ENCODE peak calls at places on chromosome 4, in eight cellular contexts. R is GM23338, O is GM23248, W is SK-N-SH, X is hepatocyte, E is MM.1S, F is OCI-LY7, V is HCT116. M is an unnamed sample. For H3K9me2 and H3K4me1, the result is how much of the 10 kb centered on the place peaks cover.

GRCh38 chr4:40976343-40976742 is 226.6 kb downstream of the NSUN7 start:
- DNase-seq in R (peak), O (peak), W (peak), X (peak), E (peak), F (peak), V (peak), M (peak)

GRCh38 chr4:71184195-71184781 is 154.5 kb upstream of the SLC4A4 start:
- DNase-seq in R (peak), O (peak), W (peak), X (peak), E (peak), F (peak), V (peak), M (peak)

GRCh38 chr4:127484101-127484500 is 148.7 kb upstream of the INTU start:
- DNase-seq in R (no peak), O (no peak), W (no peak), X (no peak), E (no peak), F (no peak), V (no peak), M (no peak)

GRCh38 chr4:73075832-73076231 is 6.3 kb upstream of the COX18 start:
- DNase-seq in R (no peak), O (no peak), W (no peak), X (no peak), E (no peak), F (no peak), V (no peak), M (no peak)

GRCh38 chr4:127240721-127241120 is 392.0 kb upstream of the INTU start:
- DNase-seq in R (no peak), O (peak), W (no peak), X (peak), E (no peak), F (no peak), V (no peak), M (no peak)

GRCh38 chr4:169229571-169230028 is 41.2 kb downstream of the SH3RF1 start:
- DNase-seq in R (no peak), O (peak), W (no peak), X (peak), E (no peak), F (no peak), V (peak), M (no peak)

GRCh38 chr4:168486961-168487820 is 6.9 kb upstream of the DDX60L start:
- DNase-seq in R (no peak), O (peak), W (no peak), X (peak), E (no peak), F (no peak), V (peak), M (no peak)

GRCh38 chr4:120000591-120001296 is 65.9 kb downstream of the MAD2L1 start:
- DNase-seq in R (no peak), O (no peak), W (no peak), X (no peak), E (no peak), F (no peak), V (no peak), M (no peak)

GRCh38 chr4:2284934-2285664 is 23.2 kb upstream of the MXD4 start:
- DNase-seq in R (no peak), O (peak), W (no peak), X (no peak), E (no peak), F (no peak), V (no peak), M (no peak)

GRCh38 chr4:107997001-107997788 is 7.5 kb downstream of the HADH start:
- DNase-seq in R (no peak), O (peak), W (no peak), X (no peak), E (peak), F (no peak), V (no peak), M (peak)

GRCh38 chr4:137253949-137254348 is 278.3 kb downstream of the PCDH18 start:
- DNase-seq in R (no peak), O (peak), W (no peak), X (no peak), E (no peak), F (no peak), V (no peak), M (no peak)

GRCh38 chr4:83389037-83389755 is 54.5 kb upstream of the HPSE start:
- DNase-seq in R (no peak), O (peak), W (no peak), X (no peak), E (peak), F (peak), V (no peak), M (peak)

GRCh38 chr4:31442236-31442635 is 722.1 kb downstream of the PCDH7 start:
- DNase-seq in R (peak), O (no peak), W (no peak), X (no peak), E (no peak), F (no peak), V (no peak), M (no peak)

GRCh38 chr4:114474401-114474800 is 124.2 kb upstream of the UGT8 start:
- DNase-seq in R (no peak), O (no peak), W (no peak), X (no peak), E (no peak), F (no peak), V (no peak), M (no peak)

GRCh38 chr4:123833156-123833555 is 436.6 kb downstream of the SPRY1 start:
- DNase-seq in R (no peak), O (peak), W (no peak), X (no peak), E (no peak), F (no peak), V (no peak), M (no peak)

GRCh38 chr4:187176261-187176910 is 452.7 kb upstream of the FAT1 start:
- DNase-seq in R (no peak), O (no peak), W (peak), X (no peak), E (no peak), F (no peak), V (no peak), M (no peak)

GRCh38 chr4:78710536-78710935 is 65.6 kb upstream of the BMP2K start:
- DNase-seq in R (no peak), O (peak), W (no peak), X (no peak), E (no peak), F (no peak), V (peak), M (no peak)

GRCh38 chr4:24675723-24676122 is 91.4 kb upstream of the DHX15 start:
- DNase-seq in R (no peak), O (no peak), W (no peak), X (no peak), E (no peak), F (no peak), V (no peak), M (no peak)

GRCh38 chr4:10005632-10006031 is 15.7 kb downstream of the SLC2A9 start:
- DNase-seq in R (no peak), O (no peak), W (no peak), X (no peak), E (no peak), F (no peak), V (no peak), M (no peak)

GRCh38 chr4:152106113-152106763 is 345.4 kb upstream of the GATB start:
- DNase-seq in R (peak), O (peak), W (no peak), X (peak), E (no peak), F (no peak), V (peak), M (no peak)

GRCh38 chr4:10205223-10205622 is 88.6 kb upstream of the WDR1 start:
- DNase-seq in R (no peak), O (peak), W (no peak), X (no peak), E (no peak), F (no peak), V (no peak), M (no peak)

GRCh38 chr4:119016636-119017035 is 119.0 kb upstream of the MYOZ2 start:
- DNase-seq in R (no peak), O (peak), W (no peak), X (peak), E (no peak), F (no peak), V (no peak), M (no peak)

GRCh38 chr4:21811576-21811975 is 137.0 kb downstream of the KCNIP4 start:
- DNase-seq in R (no peak), O (peak), W (no peak), X (no peak), E (no peak), F (no peak), V (no peak), M (no peak)

GRCh38 chr4:159298502-159298901 is 195.6 kb downstream of the RAPGEF2 start:
- DNase-seq in R (no peak), O (peak), W (no peak), X (no peak), E (no peak), F (no peak), V (no peak), M (no peak)

GRCh38 chr4:3515646-3516045 is 16.6 kb downstream of the LRPAP1 start:
- DNase-seq in R (no peak), O (no peak), W (no peak), X (no peak), E (no peak), F (no peak), V (no peak), M (no peak)

GRCh38 chr4:165737309-165737972 is 135.6 kb upstream of the TLL1 start:
- DNase-seq in R (no peak), O (no peak), W (no peak), X (no peak), E (no peak), F (no peak), V (no peak), M (no peak)

GRCh38 chr4:88481557-88481956 is 24.6 kb downstream of the HERC5 start:
- DNase-seq in R (no peak), O (no peak), W (peak), X (no peak), E (no peak), F (no peak), V (no peak), M (no peak)

GRCh38 chr4:158208931-158209640 is 1.2 kb upstream of the TMEM144 start:
- DNase-seq in R (peak), O (no peak), W (no peak), X (no peak), E (peak), F (no peak), V (no peak), M (no peak)

GRCh38 chr4:22170353-22170752 is 221.8 kb upstream of the KCNIP4 start:
- DNase-seq in R (no peak), O (peak), W (no peak), X (no peak), E (no peak), F (no peak), V (no peak), M (no peak)

GRCh38 chr4:53586121-53586816 is 5.0 kb downstream of the LNX1 start:
- DNase-seq in R (no peak), O (peak), W (no peak), X (no peak), E (no peak), F (no peak), V (no peak), M (peak)

GRCh38 chr4:23276076-23276475 is 583.3 kb downstream of the GBA3 start:
- DNase-seq in R (no peak), O (no peak), W (no peak), X (no peak), E (peak), F (no peak), V (no peak), M (no peak)

GRCh38 chr4:183996868-183997267 is 91.8 kb downstream of the STOX2 start:
- DNase-seq in R (no peak), O (peak), W (no peak), X (no peak), E (no peak), F (no peak), V (no peak), M (no peak)

GRCh38 chr4:72900952-72901351 is 168.6 kb downstream of the COX18 start:
- DNase-seq in R (no peak), O (peak), W (no peak), X (no peak), E (no peak), F (no peak), V (no peak), M (no peak)

GRCh38 chr4:105140684-105141490 is 5.8 kb upstream of the TET2 start:
- DNase-seq in R (peak), O (peak), W (peak), X (peak), E (peak), F (peak), V (no peak), M (peak)

GRCh38 chr4:106569151-106570029 is 200.8 kb upstream of the GIMD1 start:
- DNase-seq in R (no peak), O (peak), W (no peak), X (no peak), E (peak), F (no peak), V (no peak), M (no peak)

GRCh38 chr4:165440415-165440882 is 61.6 kb downstream of the CPE start:
- DNase-seq in R (peak), O (peak), W (peak), X (peak), E (no peak), F (no peak), V (peak), M (no peak)

GRCh38 chr4:7539659-7540058 is 104.9 kb upstream of the PSAPL1 start:
- DNase-seq in R (peak), O (peak), W (peak), X (peak), E (no peak), F (peak), V (peak), M (peak)

GRCh38 chr4:12987284-12987683 is 496.9 kb downstream of the RAB28 start:
- DNase-seq in R (no peak), O (no peak), W (no peak), X (no peak), E (peak), F (no peak), V (no peak), M (no peak)
- H3K9me2 ChIP-seq in R (under half), O (under half), W (under half), X (under half), E (under half), F (under half), V (under half), M (under half)

DNA sequence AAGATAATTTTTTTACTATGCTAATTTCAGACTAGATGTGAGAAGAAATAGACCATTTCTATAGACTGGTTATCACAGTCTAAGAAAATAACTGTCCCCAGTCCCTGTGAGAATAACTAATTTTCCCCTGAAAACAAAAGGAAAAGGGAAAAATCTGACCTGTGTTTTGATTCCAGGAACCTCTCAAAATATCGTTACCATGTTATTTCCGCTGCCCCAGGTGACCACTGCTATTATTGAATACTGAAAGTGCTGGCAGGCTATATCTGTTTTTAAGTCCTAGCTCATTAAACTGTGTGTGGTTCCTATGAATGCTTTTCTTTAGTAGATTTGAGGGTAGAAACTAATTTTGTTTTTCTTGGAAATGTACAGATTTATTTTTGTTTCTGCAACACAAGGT is 83.6 kb downstream of the GAB1 start:
- DNase-seq in R (no peak), O (no peak), W (no peak), X (no peak), E (peak), F (peak), V (no peak), M (no peak)
- H3K4me1 ChIP-seq in R (under half), O (under half), W (under half), X (under half), E (half or more), F (half or more), V (under half), M (under half)

GRCh38 chr4:122669911-122670738 is 49.3 kb upstream of the IL21 start:
- DNase-seq in R (no peak), O (no peak), W (no peak), X (no peak), E (no peak), F (no peak), V (no peak), M (no peak)
- H3K9me2 ChIP-seq in R (under half), O (under half), W (under half), X (under half), E (under half), F (under half), V (under half), M (under half)

DNA sequence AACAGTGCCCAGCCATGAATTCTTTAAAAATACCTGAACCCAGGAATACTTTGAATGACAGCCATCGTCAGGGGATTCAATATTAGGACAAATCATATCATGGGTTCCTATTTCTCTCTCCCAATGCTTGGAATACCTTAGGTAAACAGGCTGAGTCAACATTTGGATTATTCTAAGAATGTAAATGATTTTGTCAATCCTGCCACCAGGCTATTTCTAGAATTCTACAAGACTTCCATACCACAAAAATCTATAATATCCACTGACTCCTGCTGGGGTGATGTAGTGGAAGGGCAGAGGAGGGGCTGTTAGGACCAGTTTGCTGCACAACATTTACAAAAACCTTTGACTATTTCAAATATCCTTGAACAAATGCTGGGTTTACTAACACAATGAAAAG is 65.2 kb downstream of the IGFBP7 start:
- DNase-seq in R (no peak), O (peak), W (no peak), X (no peak), E (no peak), F (no peak), V (no peak), M (no peak)
- H3K4me1 ChIP-seq in R (under half), O (half or more), W (under half), X (under half), E (under half), F (under half), V (under half), M (under half)

GRCh38 chr4:95563638-95564337 is 15.0 kb upstream of the UNC5C start:
- DNase-seq in R (peak), O (no peak), W (no peak), X (no peak), E (no peak), F (no peak), V (no peak), M (no peak)

GRCh38 chr4:95556460-95556859 is 7.7 kb upstream of the UNC5C start:
- DNase-seq in R (no peak), O (no peak), W (no peak), X (no peak), E (no peak), F (no peak), V (peak), M (no peak)

GRCh38 chr4:95560791-95561190 is 12.0 kb upstream of the UNC5C start:
- DNase-seq in R (no peak), O (no peak), W (no peak), X (no peak), E (no peak), F (no peak), V (no peak), M (no peak)
- H3K9me2 ChIP-seq in R (under half), O (under half), W (under half), X (under half), E (under half), F (under half), V (under half), M (under half)

DNA sequence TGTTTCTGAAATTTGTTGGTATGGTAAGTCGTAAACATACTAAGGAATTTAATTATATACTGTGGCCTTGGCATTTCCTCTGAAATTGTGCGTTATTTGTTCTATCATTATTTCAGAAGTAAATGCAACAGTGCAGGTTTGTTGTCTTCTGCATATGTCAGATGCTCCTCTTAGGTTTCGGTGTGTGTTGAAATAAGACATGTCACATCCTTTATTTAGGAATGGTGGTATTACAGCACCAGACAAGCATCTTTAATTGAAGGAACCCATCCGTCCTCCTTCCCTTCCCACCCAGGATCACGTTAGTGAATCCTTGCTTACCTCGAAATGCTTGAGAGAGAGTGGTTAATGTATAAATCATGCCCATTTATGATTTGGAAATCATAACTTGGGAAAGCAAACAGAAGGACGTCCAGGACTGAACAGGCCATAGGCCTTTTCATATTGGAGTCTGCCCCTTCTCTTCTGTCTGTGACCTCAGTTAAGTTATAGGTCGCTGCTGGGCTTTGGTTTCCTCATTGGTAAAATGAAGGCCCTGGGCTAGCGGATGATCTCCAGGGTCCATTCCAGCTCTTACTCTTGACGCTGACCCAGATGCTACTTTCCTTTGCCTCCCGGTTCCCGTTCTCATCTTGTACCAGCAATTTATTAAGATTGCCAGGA is 134.1 kb downstream of the KLHL8 start:
- DNase-seq in R (no peak), O (no peak), W (no peak), X (no peak), E (no peak), F (no peak), V (no peak), M (no peak)
- H3K4me1 ChIP-seq in R (under half), O (under half), W (under half), X (under half), E (under half), F (under half), V (under half), M (under half)